ENCODE peak calls at places on chromosome 2, in seven cellular contexts. B is left cardiac atrium; J is HepG2; W is A549; P is GM23338; Z is aorta; V is CD4-positive, CD25-positive, alpha-beta regulatory T cell. K is an unnamed sample.

GRCh38 chr2:42192642-42193566 is 23.8 kb downstream of the EML4 start:
- ATAC-seq in B (no peak), J (peak; percentile 23), W (peak; percentile 60), P (no peak), Z (no peak), V (peak; percentile 52), K (peak; percentile 59)

GRCh38 chr2:36415623-36416022 is 60.0 kb downstream of the CRIM1 start:
- ATAC-seq in B (no peak), J (no peak), W (no peak), P (no peak), Z (no peak), V (no peak), K (no peak)

GRCh38 chr2:26793518-26793917 is 7.7 kb downstream of the CENPA start:
- ATAC-seq in B (no peak), J (no peak), W (no peak), P (no peak), Z (no peak), V (no peak), K (no peak)

GRCh38 chr2:240182966-240183365 is 42.5 kb upstream of the OTOS start:
- ATAC-seq in B (no peak), J (no peak), W (no peak), P (no peak), Z (no peak), V (no peak), K (peak; percentile 37)

GRCh38 chr2:136117391-136117841 is 533 bp downstream of the CXCR4 start:
- ATAC-seq in B (peak; percentile 44), J (peak; percentile 68), W (peak; percentile 64), P (peak; percentile 17), Z (peak; percentile 17), V (no peak), K (peak; percentile 6)

GRCh38 chr2:241558532-241559488 is at the start of gene BOK:
- ATAC-seq in B (peak; percentile 48), J (peak; percentile 60), W (peak; percentile 76), P (peak; percentile 80), Z (no peak), V (no peak), K (no peak)

GRCh38 chr2:121125350-121125749 is 159.7 kb downstream of the TFCP2L1 start:
- ATAC-seq in B (no peak), J (no peak), W (no peak), P (no peak), Z (no peak), V (no peak), K (no peak)

GRCh38 chr2:121400206-121400605 is 115.2 kb upstream of the TFCP2L1 start:
- ATAC-seq in B (no peak), J (no peak), W (no peak), P (no peak), Z (no peak), V (no peak), K (no peak)

GRCh38 chr2:226916662-226917061 is 80.8 kb downstream of the RHBDD1 start:
- ATAC-seq in B (no peak), J (no peak), W (no peak), P (no peak), Z (no peak), V (no peak), K (no peak)

GRCh38 chr2:233208382-233209116 is 42.9 kb upstream of the ATG16L1 start:
- ATAC-seq in B (no peak), J (peak; percentile 78), W (peak; percentile 32), P (no peak), Z (no peak), V (no peak), K (no peak)

GRCh38 chr2:169105433-169105832 is 36.1 kb downstream of the DHRS9 start:
- ATAC-seq in B (no peak), J (no peak), W (no peak), P (no peak), Z (no peak), V (peak; percentile 28), K (no peak)

GRCh38 chr2:89841476-89841840 is 1150.0 kb downstream of the RPIA start:
- ATAC-seq in B (no peak), J (no peak), W (no peak), P (no peak), Z (no peak), V (no peak), K (peak; percentile 83)

GRCh38 chr2:79670198-79670597 is 157.3 kb downstream of the CTNNA2 start:
- ATAC-seq in B (no peak), J (peak; percentile 100), W (peak; percentile 96), P (peak; percentile 99), Z (no peak), V (no peak), K (no peak)

GRCh38 chr2:26268184-26268583 is 23.4 kb downstream of the HADHB start:
- ATAC-seq in B (peak; percentile 82), J (no peak), W (no peak), P (no peak), Z (no peak), V (no peak), K (no peak)

GRCh38 chr2:98269274-98269673 is 77.0 kb upstream of the CNGA3 start:
- ATAC-seq in B (no peak), J (peak; percentile 80), W (peak; percentile 74), P (peak; percentile 90), Z (no peak), V (no peak), K (peak; percentile 60)

GRCh38 chr2:202009019-202009481 is 24.6 kb upstream of the FZD7 start:
- ATAC-seq in B (peak; percentile 84), J (no peak), W (no peak), P (no peak), Z (no peak), V (no peak), K (no peak)

GRCh38 chr2:10680214-10680613 is 9.6 kb downstream of the NOL10 start:
- ATAC-seq in B (no peak), J (no peak), W (no peak), P (no peak), Z (no peak), V (no peak), K (no peak)

GRCh38 chr2:215843579-215843978 is 169.8 kb downstream of the MREG start:
- ATAC-seq in B (peak; percentile 74), J (no peak), W (peak; percentile 81), P (no peak), Z (peak; percentile 83), V (no peak), K (no peak)

GRCh38 chr2:101766871-101767739 is 69.6 kb downstream of the MAP4K4 start:
- ATAC-seq in B (no peak), J (peak; percentile 73), W (peak; percentile 16), P (peak; percentile 31), Z (no peak), V (no peak), K (peak; percentile 36)

GRCh38 chr2:88125924-88126771 is 1.7 kb downstream of the FABP1 start:
- ATAC-seq in B (no peak), J (no peak), W (no peak), P (no peak), Z (no peak), V (no peak), K (no peak)

GRCh38 chr2:98869868-98870267 is 66.2 kb downstream of the CRACDL start:
- ATAC-seq in B (peak; percentile 11), J (no peak), W (no peak), P (peak; percentile 13), Z (no peak), V (no peak), K (no peak)

GRCh38 chr2:172472441-172473051 is 45.2 kb downstream of the ITGA6 start:
- ATAC-seq in B (no peak), J (no peak), W (no peak), P (no peak), Z (no peak), V (peak; percentile 22), K (no peak)

GRCh38 chr2:240986787-240987411 is 11.5 kb upstream of the SNED1 start:
- ATAC-seq in B (peak; percentile 7), J (no peak), W (no peak), P (no peak), Z (peak; percentile 30), V (no peak), K (no peak)

GRCh38 chr2:2875296-2875695 is 502.3 kb downstream of the EIPR1 start:
- ATAC-seq in B (no peak), J (peak; percentile 17), W (no peak), P (no peak), Z (no peak), V (no peak), K (no peak)

GRCh38 chr2:222468338-222468737 is 44.0 kb downstream of the SGPP2 start:
- ATAC-seq in B (peak; percentile 17), J (no peak), W (no peak), P (no peak), Z (no peak), V (no peak), K (no peak)

GRCh38 chr2:223901854-223902253 is 43.3 kb downstream of the WDFY1 start:
- ATAC-seq in B (no peak), J (peak; percentile 96), W (peak; percentile 47), P (no peak), Z (no peak), V (no peak), K (peak; percentile 70)

GRCh38 chr2:217616936-217617335 is 385.9 kb downstream of the TNS1 start:
- ATAC-seq in B (no peak), J (no peak), W (no peak), P (no peak), Z (no peak), V (no peak), K (no peak)

GRCh38 chr2:1633092-1633721 is 111.1 kb downstream of the PXDN start:
- ATAC-seq in B (no peak), J (no peak), W (no peak), P (no peak), Z (no peak), V (no peak), K (no peak)